ENCODE peak calls at places on chromosomes 13 and 19, in six cellular contexts. A is brain microvascular endothelial cell, T is right lobe of liver, C is astrocyte of the spinal cord, R is HAP-1, Z is IMR-90. H is an unnamed sample.

GRCh38 chr19:32238076-32238475 is 107.3 kb upstream of the ZNF507 start:
- DNase-seq in Z (no peak), T (no peak), A (no peak), R (no peak), C (no peak), H (no peak)

GRCh38 chr19:39858541-39858940 is 12.4 kb upstream of the FBL start:
- DNase-seq in Z (peak; percentile 63), T (no peak), A (no peak), R (peak; percentile 80), C (no peak), H (peak; percentile 8)

GRCh38 chr13:23867027-23867491 is 22.1 kb downstream of the MIPEP start:
- DNase-seq in R (no peak), A (peak; percentile 79), T (no peak), Z (peak; percentile 85), C (peak; percentile 46), H (peak; percentile 69)

GRCh38 chr13:107956889-107957288 is 258.4 kb downstream of the LIG4 start:
- DNase-seq in R (no peak), T (no peak), Z (no peak), C (no peak), A (no peak), H (no peak)

GRCh38 chr19:31386806-31387205 is 37.6 kb upstream of the TSHZ3 start:
- DNase-seq in Z (no peak), C (no peak), A (no peak), T (no peak), R (no peak), H (no peak)

GRCh38 chr19:45153339-45154063 is 7.3 kb downstream of the NKPD1 start:
- DNase-seq in T (no peak), C (peak; percentile 23), Z (peak; percentile 48), R (peak; percentile 74), A (no peak), H (peak; percentile 56)

GRCh38 chr13:113216165-113217056 is 7.0 kb downstream of the CUL4A start:
- DNase-seq in A (peak; percentile 52), R (peak; percentile 78), C (peak; percentile 86), Z (peak; percentile 74), T (no peak), H (peak; percentile 81)

GRCh38 chr13:44232729-44233128 is 140.9 kb upstream of the SERP2 start:
- DNase-seq in Z (no peak), C (no peak), R (no peak), A (no peak), T (no peak), H (no peak)

GRCh38 chr19:44753932-44754742 is 5.6 kb downstream of the BCL3 start:
- DNase-seq in R (peak; percentile 91), T (peak; percentile 97), C (peak; percentile 92), A (peak; percentile 67), Z (peak; percentile 77), H (peak; percentile 87)

GRCh38 chr13:32150239-32150638 is 118.7 kb downstream of the FRY start:
- DNase-seq in Z (peak; percentile 11), T (no peak), C (no peak), A (no peak), R (no peak), H (peak; percentile 33)

GRCh38 chr13:95485045-95485517 is 67.4 kb upstream of the CLDN10 start:
- DNase-seq in C (peak; percentile 40), R (no peak), Z (peak; percentile 42), A (peak; percentile 18), T (no peak), H (peak; percentile 21)

GRCh38 chr13:44989941-44990340 is 603 bp downstream of the GPALPP1 start:
- DNase-seq in Z (no peak), T (no peak), C (no peak), A (no peak), R (no peak), H (no peak)

GRCh38 chr13:40897058-40897457 is 107.6 kb downstream of the SLC25A15 start:
- DNase-seq in A (no peak), R (no peak), T (no peak), C (no peak), Z (no peak), H (no peak)

GRCh38 chr19:43804443-43804842 is 2.2 kb upstream of the LYPD5 start:
- DNase-seq in Z (no peak), T (no peak), A (no peak), C (no peak), R (no peak), H (no peak)

GRCh38 chr13:23289917-23290357 is 109.2 kb downstream of the SGCG start:
- DNase-seq in Z (peak; percentile 47), T (no peak), A (peak; percentile 92), R (no peak), C (peak; percentile 15), H (peak; percentile 48)

GRCh38 chr19:35254341-35255297 is 5.8 kb downstream of the LSR start:
- DNase-seq in C (no peak), A (no peak), Z (no peak), T (no peak), R (no peak), H (no peak)

GRCh38 chr13:25165664-25166063 is 6.4 kb downstream of the AMER2 start:
- DNase-seq in Z (no peak), A (no peak), T (no peak), C (no peak), R (no peak), H (no peak)

DNA sequence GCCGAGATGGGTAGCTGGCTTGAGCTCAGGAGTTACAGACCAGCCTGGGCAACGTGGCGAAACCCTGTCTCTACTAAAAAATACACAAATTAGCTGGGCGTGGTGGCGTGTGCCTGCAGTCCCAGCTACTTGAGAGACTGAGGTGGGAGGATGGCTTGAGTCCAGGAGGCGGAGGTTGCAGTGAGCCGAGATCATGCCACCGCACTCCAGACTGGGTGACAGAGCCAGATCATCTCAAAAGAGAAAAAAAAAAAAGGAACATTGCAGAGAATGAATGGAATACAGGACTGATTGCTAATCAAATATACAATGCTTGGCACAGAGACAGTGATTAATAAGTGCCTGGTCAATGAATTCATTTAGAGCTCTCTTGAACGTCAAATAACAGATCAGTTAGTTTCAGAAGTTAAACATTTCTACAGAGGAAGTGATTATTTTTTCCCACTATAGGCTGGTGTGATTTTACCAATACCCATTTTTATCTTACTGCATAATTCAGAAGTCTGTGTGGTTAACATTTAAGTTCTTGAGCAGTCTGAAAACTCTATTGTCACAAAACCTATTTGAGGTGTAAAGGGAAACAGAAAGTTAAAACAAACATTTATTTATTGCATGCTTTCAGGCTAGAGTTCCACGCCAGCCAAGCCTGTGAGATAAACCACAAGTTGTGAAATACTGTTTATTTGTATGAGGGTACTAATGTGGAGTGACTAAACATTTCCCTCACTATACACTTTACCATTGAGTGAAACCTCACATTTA is 7.7 kb upstream of the TBC1D4 start:
- DNase-seq in R (no peak), A (no peak), T (peak; percentile 66), C (peak; percentile 67), Z (peak; percentile 69), H (peak; percentile 84)
- H3K4me3 ChIP-seq in R (no peak overlapping the region), A (no peak overlapping the region), T (peak overlapping the region; percentile 31), C (no peak overlapping the region), Z (no peak overlapping the region), H (peak overlapping the region; percentile 1)

GRCh38 chr13:36417328-36417727 is 15.0 kb upstream of the CCNA1 start:
- DNase-seq in Z (no peak), R (no peak), A (no peak), C (no peak), T (no peak), H (no peak)
- H3K4me3 ChIP-seq in Z (no peak overlapping the region), R (no peak overlapping the region), A (no peak overlapping the region), C (no peak overlapping the region), T (no peak overlapping the region), H (no peak overlapping the region)

DNA sequence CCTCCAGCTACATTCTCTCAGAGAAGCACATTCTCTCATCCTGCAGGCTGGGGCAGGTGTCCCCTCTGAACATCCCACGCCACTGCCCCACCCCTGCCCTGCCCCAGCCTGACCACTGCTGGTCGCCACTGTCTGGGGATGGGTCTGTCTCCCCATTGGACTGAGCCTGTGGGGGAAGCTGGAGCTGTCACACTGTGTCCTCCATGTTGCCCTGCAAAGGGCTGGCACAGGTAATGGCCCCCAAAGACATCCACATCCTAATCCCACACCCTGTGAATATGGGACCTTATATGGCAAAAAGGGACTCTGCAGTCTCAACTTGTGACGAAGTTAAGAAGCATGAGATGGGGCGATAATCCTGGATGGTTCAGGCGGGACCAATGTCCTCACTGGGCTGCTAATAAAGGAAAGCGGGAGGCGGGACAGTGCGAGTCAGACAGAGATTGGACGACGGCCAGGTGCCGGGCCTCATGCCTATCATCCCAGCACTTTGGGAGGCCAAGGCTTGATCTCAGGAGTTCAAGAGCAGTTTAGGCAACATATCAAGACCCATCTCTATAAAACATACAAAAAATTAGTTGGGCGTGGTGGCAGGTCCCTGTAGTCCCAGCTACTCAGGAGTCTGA is 9.1 kb downstream of the AP2S1 start:
- DNase-seq in C (peak; percentile 32), R (no peak), A (peak; percentile 64), Z (peak; percentile 52), T (no peak), H (peak; percentile 63)
- H3K4me3 ChIP-seq in C (no peak overlapping the region), R (no peak overlapping the region), A (no peak overlapping the region), Z (no peak overlapping the region), T (no peak overlapping the region), H (no peak overlapping the region)

GRCh38 chr13:52737900-52738299 is 1.7 kb downstream of the CNMD start:
- DNase-seq in Z (no peak), C (no peak), R (peak; percentile 42), T (no peak), A (no peak), H (no peak)

GRCh38 chr13:52736891-52737290 is 2.7 kb downstream of the CNMD start:
- DNase-seq in T (no peak), R (peak; percentile 53), Z (no peak), A (no peak), C (no peak), H (no peak)

GRCh38 chr13:52737451-52737850 is 2.2 kb downstream of the CNMD start:
- DNase-seq in A (no peak), T (no peak), C (no peak), R (no peak), Z (no peak), H (no peak)

GRCh38 chr13:52739468-52740071 is at the start of gene CNMD:
- DNase-seq in Z (no peak), R (no peak), C (no peak), A (no peak), T (no peak), H (no peak)

DNA sequence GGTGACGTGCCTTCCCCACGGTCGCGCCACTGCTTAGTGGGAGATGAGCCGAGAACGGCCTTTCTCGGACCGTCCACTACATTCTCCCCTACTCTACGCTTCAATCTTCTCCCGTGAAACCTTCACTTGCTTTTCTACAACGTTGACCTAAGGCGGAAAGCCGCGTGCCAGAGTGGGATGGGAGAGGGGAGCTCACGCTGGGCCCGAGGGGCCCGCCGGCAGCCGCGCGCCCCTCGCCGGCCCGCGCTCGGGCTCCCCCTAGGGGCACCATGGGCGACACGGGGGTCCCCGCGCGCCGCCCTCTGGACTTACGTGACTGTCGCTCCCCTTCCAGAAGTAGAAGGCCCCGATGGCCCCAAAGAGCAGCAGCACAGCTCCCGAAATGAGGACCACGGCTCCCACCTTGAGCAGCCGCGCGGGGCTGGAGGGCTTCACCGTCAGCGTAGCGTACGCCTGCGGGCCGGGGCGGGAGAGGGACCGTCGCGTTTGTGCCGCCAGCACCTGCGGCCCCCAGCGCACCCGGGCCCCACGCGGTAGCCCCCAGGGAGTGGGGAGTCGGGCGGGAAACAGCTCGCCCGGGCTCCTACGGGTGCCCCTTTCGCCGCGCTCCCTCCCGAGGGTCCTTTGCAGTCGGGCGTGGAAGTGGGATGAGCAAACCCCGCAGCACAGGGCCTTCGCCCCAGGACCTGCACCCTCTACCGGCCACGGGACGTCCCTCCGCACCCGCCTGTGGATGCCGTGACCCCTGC is 727 bp downstream of the CNMD start:
- DNase-seq in R (no peak), A (no peak), C (no peak), T (no peak), Z (no peak), H (no peak)
- H3K4me3 ChIP-seq in R (no peak overlapping the region), A (peak overlapping the region; percentile 38), C (peak overlapping the region; percentile 13), T (no peak overlapping the region), Z (peak overlapping the region; percentile 23), H (no peak overlapping the region)

GRCh38 chr13:99959127-99959529 is 12.4 kb downstream of the ZIC5 start:
- DNase-seq in A (no peak), Z (no peak), R (no peak), C (no peak), T (no peak), H (no peak)
- H3K4me3 ChIP-seq in A (no peak overlapping the region), Z (no peak overlapping the region), R (no peak overlapping the region), C (no peak overlapping the region), T (no peak overlapping the region), H (no peak overlapping the region)

H was measured in fibroblast of mammary gland.